ENCODE peak calls at places on chromosomes 2 and 18, in four cellular contexts. H is DND-41, W is GM12865, K is mucosa of descending colon. F is an unnamed sample.

GRCh38 chr2:175309799-175310198 is 128.3 kb upstream of the ATP5MC3 start:
- DNase-seq in W (peak), K (no peak), H (peak), F (peak)

GRCh38 chr2:168614291-168615018 is 158.4 kb downstream of the CERS6 start:
- DNase-seq in W (peak), H (peak), K (no peak), F (peak)

GRCh38 chr2:12155308-12156061 is 409.1 kb downstream of the LPIN1 start:
- DNase-seq in K (no peak), H (no peak), W (peak), F (peak)

GRCh38 chr2:172862077-172862476 is 126.4 kb downstream of the RAPGEF4 start:
- DNase-seq in H (no peak), K (no peak), W (no peak), F (no peak)

GRCh38 chr18:74328196-74328595 is 12.6 kb downstream of the C18orf63 start:
- DNase-seq in H (no peak), K (no peak), W (no peak), F (no peak)

GRCh38 chr2:219060821-219061791 is at the start of gene IHH:
- DNase-seq in W (no peak), K (peak), H (no peak), F (no peak)

GRCh38 chr2:197869501-197870111 is 65.2 kb downstream of the PLCL1 start:
- DNase-seq in W (no peak), K (no peak), H (peak), F (no peak)

GRCh38 chr2:96329416-96329815 is 4.3 kb downstream of the ITPRIPL1 start:
- DNase-seq in K (no peak), W (no peak), H (no peak), F (peak)

GRCh38 chr2:216921057-216921456 is 61.2 kb upstream of the TNP1 start:
- DNase-seq in H (no peak), W (no peak), K (no peak), F (no peak)

GRCh38 chr2:203706403-203706802 is at the start of gene CD28:
- DNase-seq in K (peak), W (peak), H (peak), F (no peak)

GRCh38 chr2:28956890-28957289 is 24.2 kb upstream of the TOGARAM2 start:
- DNase-seq in K (peak), H (no peak), W (no peak), F (no peak)

GRCh38 chr18:61988100-61988499 is 95.3 kb upstream of the RNF152 start:
- DNase-seq in H (no peak), K (no peak), W (no peak), F (no peak)

GRCh38 chr2:240196716-240197438 is 56.4 kb upstream of the OTOS start:
- DNase-seq in W (no peak), K (no peak), H (no peak), F (no peak)

GRCh38 chr2:16613475-16613874 is 52.2 kb downstream of the CYRIA start:
- DNase-seq in W (peak), H (no peak), K (no peak), F (peak)

GRCh38 chr2:230717595-230717994 is 5.0 kb downstream of the CAB39 start:
- DNase-seq in W (peak), K (no peak), H (no peak), F (no peak)
- TF ChIP-seq CTCF in W (no peak), K (no peak), H (no peak), F (no peak)

DNA sequence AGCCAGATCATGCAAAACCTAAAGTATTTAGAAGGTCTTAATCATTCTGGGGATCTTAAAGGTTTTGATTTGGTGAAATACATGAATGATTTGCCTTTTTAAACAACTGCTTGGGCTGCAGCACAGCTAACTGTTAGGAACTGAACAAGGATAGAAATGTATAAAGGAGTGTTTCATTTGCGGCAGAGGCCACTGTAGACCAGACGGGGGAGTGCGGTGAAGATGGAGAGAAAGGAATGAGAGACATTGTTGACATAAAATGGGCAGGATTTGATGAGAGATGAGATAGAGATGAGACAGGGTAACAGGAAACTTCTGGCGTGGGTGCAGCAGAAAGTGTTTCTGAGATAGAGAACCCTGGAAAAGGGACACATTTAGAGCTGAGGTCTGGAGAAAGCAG is 308.1 kb downstream of the TMX3 start:
- DNase-seq in H (no peak), K (no peak), W (no peak), F (no peak)
- TF ChIP-seq CTCF in H (no peak), K (no peak), W (no peak), F (no peak)

GRCh38 chr2:228037915-228038314 is 143.6 kb downstream of the SPHKAP start:
- DNase-seq in K (no peak), W (no peak), H (no peak), F (no peak)

GRCh38 chr2:228040995-228041394 is 140.5 kb downstream of the SPHKAP start:
- DNase-seq in H (no peak), K (no peak), W (no peak), F (no peak)

DNA sequence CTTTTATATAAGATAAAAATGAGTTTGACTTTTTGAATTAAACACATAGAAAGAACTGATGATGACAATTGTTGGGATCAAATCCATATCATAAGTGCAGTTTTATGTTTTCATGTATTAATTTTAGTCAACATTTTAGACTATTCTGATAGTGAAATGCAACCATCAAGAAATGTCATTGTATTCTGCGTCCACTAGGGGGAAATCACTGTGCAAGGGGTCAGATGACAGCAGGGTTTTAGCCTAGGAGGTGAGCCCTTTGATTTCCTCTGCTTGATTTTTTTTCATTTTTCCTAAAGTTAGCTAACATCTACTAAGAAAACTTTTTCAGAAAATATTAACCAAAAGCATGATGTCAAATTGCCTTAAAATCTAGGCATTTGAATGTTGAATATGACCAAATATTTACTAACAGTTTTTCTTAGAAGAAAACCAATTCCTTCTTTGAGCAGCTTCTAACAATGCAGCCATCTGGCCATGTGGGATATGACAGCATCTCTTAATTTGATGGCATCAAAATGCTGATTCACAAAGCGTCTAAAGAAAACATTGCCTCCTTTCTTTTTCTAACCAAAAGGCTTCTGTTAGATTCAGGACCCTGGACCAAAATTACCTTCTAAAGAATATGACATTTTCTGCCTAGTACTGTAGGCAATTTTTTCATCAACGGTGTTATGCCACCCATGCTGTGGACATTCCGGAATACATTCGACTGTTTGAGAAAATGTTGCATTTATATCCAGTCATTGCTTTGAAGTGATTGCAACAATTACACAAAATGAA is 141.5 kb downstream of the SPHKAP start:
- DNase-seq in W (peak), K (no peak), H (no peak), F (peak)
- TF ChIP-seq CTCF in W (peak), K (no peak), H (peak), F (peak)

DNA sequence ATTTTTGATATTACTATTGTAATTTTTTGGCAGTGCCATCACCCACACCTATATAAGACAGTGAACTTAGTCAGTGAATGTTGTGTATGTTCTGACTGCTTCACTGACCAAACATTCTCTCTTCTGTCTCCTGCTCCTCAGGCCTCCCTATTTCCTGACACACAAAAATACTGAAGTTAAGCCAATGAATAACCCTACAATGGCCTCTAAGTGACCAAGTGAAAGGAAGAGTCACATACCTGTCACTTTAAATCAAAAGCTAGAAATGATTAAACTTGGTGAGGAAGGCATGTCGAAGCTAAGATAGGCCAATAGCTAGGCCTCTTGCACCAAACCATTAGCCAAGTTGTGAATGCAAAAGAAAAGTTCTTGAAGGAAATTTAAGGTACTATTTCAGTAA is 151.9 kb downstream of the RND3 start:
- DNase-seq in W (no peak), H (no peak), K (no peak), F (no peak)
- TF ChIP-seq CTCF in W (no peak), H (no peak), K (no peak), F (no peak)

GRCh38 chr2:234287650-234288049 is 209.2 kb downstream of the ARL4C start:
- DNase-seq in K (peak), H (no peak), W (no peak), F (no peak)

GRCh38 chr2:234289789-234290188 is 207.1 kb downstream of the ARL4C start:
- DNase-seq in K (peak), W (peak), H (peak), F (peak)

GRCh38 chr2:234290196-234290595 is 206.7 kb downstream of the ARL4C start:
- DNase-seq in W (peak), K (no peak), H (no peak), F (no peak)

GRCh38 chr2:234290671-234291070 is 206.2 kb downstream of the ARL4C start:
- DNase-seq in W (peak), H (peak), K (peak), F (peak)

GRCh38 chr2:234288974-234289455 is 207.9 kb downstream of the ARL4C start:
- DNase-seq in K (peak), W (peak), H (peak), F (peak)
- TF ChIP-seq CTCF in K (peak), W (peak), H (peak), F (peak)

GRCh38 chr18:76258209-76258608 is 236.8 kb downstream of the ZNF516 start:
- DNase-seq in H (no peak), W (no peak), K (no peak), F (peak)

GRCh38 chr18:76251691-76252090 is 243.4 kb downstream of the ZNF516 start:
- DNase-seq in K (no peak), W (no peak), H (no peak), F (no peak)

GRCh38 chr18:76255070-76255683 is 239.9 kb downstream of the ZNF516 start:
- DNase-seq in H (no peak), K (no peak), W (no peak), F (no peak)

GRCh38 chr18:76256897-76257500 is 238.0 kb downstream of the ZNF516 start:
- DNase-seq in K (no peak), H (peak), W (peak), F (peak)

DNA sequence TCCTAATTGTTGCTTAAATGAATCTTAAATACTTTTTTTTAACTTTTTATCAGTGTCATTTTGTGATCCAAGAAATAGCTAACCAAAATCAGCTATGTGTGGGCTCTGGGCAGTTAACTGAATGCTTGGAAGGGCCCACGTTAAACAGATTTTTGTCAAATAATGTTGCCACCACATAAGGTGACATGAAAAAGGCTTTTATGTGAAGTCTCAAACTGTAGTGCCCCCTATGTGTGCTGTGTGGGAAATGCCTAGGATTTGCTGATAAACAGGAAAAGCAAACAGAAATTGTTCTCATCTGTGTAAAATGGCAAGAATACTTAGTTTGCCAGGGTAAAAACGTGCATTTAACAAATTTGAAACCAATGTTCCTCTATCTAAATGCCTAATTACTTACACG is 242.2 kb downstream of the ZNF516 start:
- DNase-seq in H (peak), K (no peak), W (peak), F (peak)
- TF ChIP-seq CTCF in H (peak), K (no peak), W (peak), F (peak)

GRCh38 chr2:104919127-104919526 is 65.2 kb downstream of the POU3F3 start:
- DNase-seq in H (no peak), W (no peak), K (peak), F (peak)

GRCh38 chr2:104929663-104930062 is 75.7 kb downstream of the POU3F3 start:
- DNase-seq in H (no peak), W (no peak), K (no peak), F (no peak)

DNA sequence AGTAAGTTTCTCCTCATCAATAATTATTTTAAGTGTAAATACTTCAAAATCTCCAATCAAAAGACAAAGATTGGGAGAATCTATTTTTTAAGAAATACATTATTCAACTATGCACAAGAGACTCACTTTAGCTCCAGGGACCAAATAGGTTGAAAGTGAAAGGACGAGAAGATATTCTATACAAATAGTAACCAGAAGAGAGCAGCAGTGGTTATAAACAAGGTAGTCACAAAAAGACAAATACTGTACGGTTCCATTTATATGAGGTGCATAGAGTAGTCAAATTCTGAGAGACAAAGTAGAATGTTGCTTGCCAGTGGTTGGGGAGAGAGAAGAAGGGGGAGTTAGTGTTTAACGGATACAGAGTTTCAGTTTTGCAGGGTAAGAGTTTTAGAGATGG is 69.8 kb downstream of the POU3F3 start:
- DNase-seq in W (no peak), H (no peak), K (no peak), F (peak)
- TF ChIP-seq CTCF in W (no peak), H (no peak), K (no peak), F (no peak)

GRCh38 chr2:174002679-174003078 is 37.5 kb upstream of the SP3 start:
- DNase-seq in H (no peak), W (no peak), K (no peak), F (no peak)

GRCh38 chr2:174004900-174005605 is 39.9 kb upstream of the SP3 start:
- DNase-seq in H (no peak), K (no peak), W (peak), F (peak)

GRCh38 chr2:174005801-174006419 is 40.7 kb upstream of the SP3 start:
- DNase-seq in W (no peak), H (no peak), K (no peak), F (no peak)

GRCh38 chr2:174004311-174004695 is 39.1 kb upstream of the SP3 start:
- DNase-seq in W (no peak), H (no peak), K (no peak), F (no peak)

DNA sequence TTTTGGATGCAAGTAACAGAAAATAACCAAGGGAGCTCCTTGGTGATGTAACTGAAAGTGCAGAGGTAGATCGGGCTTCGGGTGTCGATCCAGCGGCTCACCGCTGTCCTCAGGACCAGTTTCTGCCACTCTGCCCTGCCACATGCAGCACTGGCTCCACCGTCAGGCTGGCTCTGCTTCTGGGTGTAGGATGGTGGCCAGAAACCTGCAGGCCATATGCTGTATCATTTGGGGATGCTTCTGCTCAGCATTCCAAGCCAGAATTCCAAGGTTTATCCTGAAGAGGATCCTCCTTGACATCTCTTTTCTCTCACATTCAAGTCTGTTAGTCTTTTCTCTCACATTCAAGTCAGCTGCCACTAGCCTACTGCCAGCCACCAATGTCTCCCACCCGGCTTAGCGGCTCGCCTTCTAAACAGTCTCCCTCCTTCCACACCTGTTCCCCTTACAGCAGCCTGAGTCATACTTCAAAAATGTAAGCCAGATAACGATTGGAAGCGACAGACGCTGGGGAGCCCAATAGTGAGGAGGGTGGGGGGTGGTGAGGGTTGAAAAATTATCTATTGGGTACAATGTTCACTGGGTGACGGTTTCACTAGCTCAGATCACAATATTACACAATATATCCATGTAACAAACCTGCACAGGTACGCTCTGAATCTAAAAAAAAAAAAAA is 38.6 kb upstream of the SP3 start:
- DNase-seq in W (no peak), H (no peak), K (peak), F (no peak)
- TF ChIP-seq CTCF in W (no peak), H (peak), K (no peak), F (no peak)

F was measured in MCF 10A.